ENCODE peak calls at places on chromosomes 16 and 17, in four cellular contexts. One of them, this sample, is unnamed.

GRCh38 chr17:3590231-3590630 is 19.0 kb downstream of the TRPV1 start:
- DNase-seq in HCT116: no peak
- DNase-seq in HepG2: no peak
- DNase-seq in K562: no peak
- DNase-seq in this sample: no peak

GRCh38 chr16:19776147-19776546 is 58.1 kb downstream of the IQCK start:
- DNase-seq in HCT116: no peak
- DNase-seq in HepG2: no peak
- DNase-seq in K562: no peak
- DNase-seq in this sample: no peak

GRCh38 chr16:53695070-53695469 is 8.6 kb downstream of the RPGRIP1L start:
- DNase-seq in HCT116: no peak
- DNase-seq in HepG2: no peak
- DNase-seq in K562: no peak
- DNase-seq in this sample: no peak

GRCh38 chr17:28861393-28862203 is 6.8 kb downstream of the ERAL1 start:
- DNase-seq in HCT116: no peak
- DNase-seq in HepG2: no peak
- DNase-seq in K562: peak
- DNase-seq in this sample: no peak

GRCh38 chr17:77696720-77697460 is 261.6 kb upstream of the TNRC6C start:
- DNase-seq in HCT116: no peak
- DNase-seq in HepG2: no peak
- DNase-seq in K562: no peak
- DNase-seq in this sample: no peak

GRCh38 chr17:4594406-4595349 is 10.3 kb downstream of the SMTNL2 start:
- DNase-seq in HCT116: no peak
- DNase-seq in HepG2: no peak
- DNase-seq in K562: peak
- DNase-seq in this sample: no peak

GRCh38 chr17:12064395-12064794 is 43.7 kb downstream of the MAP2K4 start:
- DNase-seq in HCT116: no peak
- DNase-seq in HepG2: no peak
- DNase-seq in K562: no peak
- DNase-seq in this sample: no peak

GRCh38 chr17:49819651-49820050 is 28.2 kb downstream of the TAC4 start:
- DNase-seq in HCT116: no peak
- DNase-seq in HepG2: no peak
- DNase-seq in K562: no peak
- DNase-seq in this sample: no peak

GRCh38 chr17:82449136-82449882 is 1.2 kb downstream of the CYBC1 start:
- DNase-seq in HCT116: no peak
- DNase-seq in HepG2: no peak
- DNase-seq in K562: no peak
- DNase-seq in this sample: no peak

GRCh38 chr16:48383877-48384304 is 1.3 kb downstream of the SIAH1 start:
- DNase-seq in HCT116: no peak
- DNase-seq in HepG2: peak
- DNase-seq in K562: no peak
- DNase-seq in this sample: no peak

GRCh38 chr17:59513934-59514841 is 51.2 kb upstream of the DHX40 start:
- DNase-seq in HCT116: no peak
- DNase-seq in HepG2: peak
- DNase-seq in K562: no peak
- DNase-seq in this sample: no peak
- TF ChIP-seq SIN3A in HCT116: no peak
- TF ChIP-seq SIN3A in HepG2: no peak
- TF ChIP-seq SIN3A in K562: no peak
- TF ChIP-seq SIN3A in this sample: no peak

GRCh38 chr16:82252582-82252981 is 82.6 kb upstream of the MPHOSPH6 start:
- DNase-seq in HCT116: no peak
- DNase-seq in HepG2: no peak
- DNase-seq in K562: no peak
- DNase-seq in this sample: no peak

GRCh38 chr16:82248677-82249076 is 78.7 kb upstream of the MPHOSPH6 start:
- DNase-seq in HCT116: no peak
- DNase-seq in HepG2: no peak
- DNase-seq in K562: no peak
- DNase-seq in this sample: no peak

GRCh38 chr16:82248257-82248656 is 78.2 kb upstream of the MPHOSPH6 start:
- DNase-seq in HCT116: no peak
- DNase-seq in HepG2: no peak
- DNase-seq in K562: no peak
- DNase-seq in this sample: no peak
- TF ChIP-seq TCF7L2 in HCT116: no peak
- TF ChIP-seq TCF7L2 in HepG2: no peak
- TF ChIP-seq TCF7L2 in K562: no peak
- TF ChIP-seq TCF7L2 in this sample: no peak

GRCh38 chr16:50497592-50497991 is 50.6 kb upstream of the NKD1 start:
- DNase-seq in HCT116: no peak
- DNase-seq in HepG2: peak
- DNase-seq in K562: no peak
- DNase-seq in this sample: no peak
- TF ChIP-seq SIN3A in HCT116: no peak
- TF ChIP-seq SIN3A in HepG2: no peak
- TF ChIP-seq SIN3A in K562: no peak
- TF ChIP-seq SIN3A in this sample: no peak

DNA sequence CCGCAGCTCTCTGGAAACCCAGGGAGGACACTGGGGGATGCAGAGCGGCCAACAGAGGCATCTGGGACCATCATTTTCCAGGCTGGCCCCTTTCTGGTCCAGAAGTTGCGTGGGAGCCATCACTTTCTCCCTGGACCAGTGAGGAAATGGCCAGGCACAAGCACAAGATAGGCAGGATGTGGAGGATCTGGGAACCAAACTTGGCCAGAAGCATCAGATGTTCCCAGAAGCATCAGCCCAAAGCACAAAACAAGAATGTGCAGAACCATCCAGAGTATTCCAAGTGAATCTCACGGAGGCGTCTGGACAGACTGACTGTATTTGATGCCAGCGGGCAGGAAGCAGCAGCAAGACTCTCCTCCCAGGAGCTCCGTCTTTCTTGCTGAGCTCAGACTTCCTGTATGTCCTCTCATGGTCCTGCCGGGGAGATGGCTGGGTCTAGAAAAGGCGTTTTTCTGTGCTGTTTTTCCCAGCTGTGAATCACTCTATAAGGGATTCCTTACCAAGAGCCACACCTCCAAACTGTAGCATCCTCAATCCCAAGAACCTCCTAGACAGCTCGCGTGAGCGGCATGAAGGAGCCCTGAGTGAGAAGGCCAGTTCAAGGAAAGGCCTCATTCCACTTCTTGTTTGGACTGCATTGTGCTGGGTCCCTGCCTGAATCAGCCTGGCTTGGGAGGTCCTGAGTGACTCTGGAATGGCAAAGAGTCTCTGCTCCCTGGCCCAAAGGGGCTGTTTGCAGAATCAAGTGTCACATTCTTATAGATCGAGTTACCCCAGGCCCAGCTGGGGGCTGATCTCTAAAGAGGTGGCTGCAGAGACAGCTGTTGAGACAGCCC is 49.5 kb upstream of the MTSS2 start:
- DNase-seq in HCT116: no peak
- DNase-seq in HepG2: peak
- DNase-seq in K562: no peak
- DNase-seq in this sample: no peak
- TF ChIP-seq TCF7L2 in HCT116: no peak
- TF ChIP-seq TCF7L2 in HepG2: no peak
- TF ChIP-seq TCF7L2 in K562: no peak
- TF ChIP-seq TCF7L2 in this sample: no peak

DNA sequence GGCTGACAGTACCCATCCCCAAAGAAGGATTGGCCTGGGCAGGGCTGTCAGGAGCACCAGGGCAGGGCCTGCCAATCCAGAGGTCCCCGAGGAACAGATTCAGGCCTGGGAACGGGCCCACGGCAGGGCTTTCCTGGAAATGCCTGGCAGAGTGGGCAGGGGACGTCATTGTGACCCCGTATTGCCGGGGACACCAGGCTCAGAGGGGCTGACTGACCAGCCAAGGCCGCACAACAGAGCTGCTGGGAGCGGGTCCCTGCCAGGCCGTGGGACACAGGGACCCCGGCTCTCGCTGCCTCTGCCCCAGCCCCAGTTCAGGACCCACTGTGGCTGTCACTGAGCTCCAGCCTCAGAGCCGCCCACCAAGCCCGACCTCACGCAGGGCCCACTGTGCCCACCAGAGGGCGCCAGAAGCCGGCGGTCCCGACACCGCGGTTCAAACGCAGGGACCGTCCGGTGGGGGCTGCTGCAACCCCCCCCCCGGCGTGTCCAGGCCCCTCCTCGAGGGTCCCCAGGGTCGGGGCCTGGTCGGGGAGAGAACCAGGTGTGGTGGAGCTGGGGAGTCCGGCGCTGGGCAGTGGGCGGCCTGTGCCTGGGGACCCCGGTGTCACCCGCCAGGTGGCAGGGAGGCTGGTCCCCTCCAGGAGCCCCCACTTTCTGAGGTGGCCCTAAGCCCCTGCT is 15.2 kb upstream of the SSTR5 start:
- DNase-seq in HCT116: no peak
- DNase-seq in HepG2: no peak
- DNase-seq in K562: peak
- DNase-seq in this sample: no peak
- TF ChIP-seq SIN3A in HCT116: no peak
- TF ChIP-seq SIN3A in HepG2: no peak
- TF ChIP-seq SIN3A in K562: no peak
- TF ChIP-seq SIN3A in this sample: no peak

DNA sequence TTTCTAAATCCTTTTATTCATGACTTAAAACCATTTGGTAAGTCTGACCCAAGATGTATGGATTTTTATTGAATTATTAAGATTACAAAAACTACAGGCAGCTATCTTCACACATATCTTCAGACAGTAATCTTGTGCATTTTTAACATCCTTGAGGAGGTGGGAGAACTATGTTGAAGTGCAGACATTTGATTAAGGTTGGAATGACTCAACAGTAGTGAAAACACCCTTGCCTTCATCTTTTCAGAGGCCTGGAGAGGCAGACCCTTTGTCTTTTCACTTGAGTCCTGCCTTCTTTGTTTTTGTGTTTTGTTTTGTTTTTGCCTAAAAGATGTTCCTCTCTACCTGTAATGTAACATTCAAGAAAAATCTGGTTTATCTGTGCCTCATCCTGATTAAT is 240.2 kb upstream of the TBX2 start:
- DNase-seq in HCT116: no peak
- DNase-seq in HepG2: no peak
- DNase-seq in K562: no peak
- DNase-seq in this sample: no peak
- TF ChIP-seq TCF7L2 in HCT116: no peak
- TF ChIP-seq TCF7L2 in HepG2: no peak
- TF ChIP-seq TCF7L2 in K562: no peak
- TF ChIP-seq TCF7L2 in this sample: no peak

GRCh38 chr17:48148029-48148759 is 40.6 kb downstream of the SNX11 start:
- DNase-seq in HCT116: no peak
- DNase-seq in HepG2: no peak
- DNase-seq in K562: no peak
- DNase-seq in this sample: no peak
- TF ChIP-seq SIN3A in HCT116: no peak
- TF ChIP-seq SIN3A in HepG2: no peak
- TF ChIP-seq SIN3A in K562: no peak
- TF ChIP-seq SIN3A in this sample: no peak

GRCh38 chr16:85753559-85753958 is 2.7 kb upstream of the C16orf74 start:
- DNase-seq in HCT116: no peak
- DNase-seq in HepG2: no peak
- DNase-seq in K562: no peak
- DNase-seq in this sample: no peak

GRCh38 chr16:85754403-85754802 is 3.5 kb upstream of the C16orf74 start:
- DNase-seq in HCT116: no peak
- DNase-seq in HepG2: no peak
- DNase-seq in K562: no peak
- DNase-seq in this sample: no peak

GRCh38 chr16:85753976-85754375 is 3.1 kb upstream of the C16orf74 start:
- DNase-seq in HCT116: no peak
- DNase-seq in HepG2: no peak
- DNase-seq in K562: no peak
- DNase-seq in this sample: no peak

GRCh38 chr16:85751665-85752501 is 987 bp upstream of the C16orf74 start:
- DNase-seq in HCT116: no peak
- DNase-seq in HepG2: no peak
- DNase-seq in K562: no peak
- DNase-seq in this sample: no peak

DNA sequence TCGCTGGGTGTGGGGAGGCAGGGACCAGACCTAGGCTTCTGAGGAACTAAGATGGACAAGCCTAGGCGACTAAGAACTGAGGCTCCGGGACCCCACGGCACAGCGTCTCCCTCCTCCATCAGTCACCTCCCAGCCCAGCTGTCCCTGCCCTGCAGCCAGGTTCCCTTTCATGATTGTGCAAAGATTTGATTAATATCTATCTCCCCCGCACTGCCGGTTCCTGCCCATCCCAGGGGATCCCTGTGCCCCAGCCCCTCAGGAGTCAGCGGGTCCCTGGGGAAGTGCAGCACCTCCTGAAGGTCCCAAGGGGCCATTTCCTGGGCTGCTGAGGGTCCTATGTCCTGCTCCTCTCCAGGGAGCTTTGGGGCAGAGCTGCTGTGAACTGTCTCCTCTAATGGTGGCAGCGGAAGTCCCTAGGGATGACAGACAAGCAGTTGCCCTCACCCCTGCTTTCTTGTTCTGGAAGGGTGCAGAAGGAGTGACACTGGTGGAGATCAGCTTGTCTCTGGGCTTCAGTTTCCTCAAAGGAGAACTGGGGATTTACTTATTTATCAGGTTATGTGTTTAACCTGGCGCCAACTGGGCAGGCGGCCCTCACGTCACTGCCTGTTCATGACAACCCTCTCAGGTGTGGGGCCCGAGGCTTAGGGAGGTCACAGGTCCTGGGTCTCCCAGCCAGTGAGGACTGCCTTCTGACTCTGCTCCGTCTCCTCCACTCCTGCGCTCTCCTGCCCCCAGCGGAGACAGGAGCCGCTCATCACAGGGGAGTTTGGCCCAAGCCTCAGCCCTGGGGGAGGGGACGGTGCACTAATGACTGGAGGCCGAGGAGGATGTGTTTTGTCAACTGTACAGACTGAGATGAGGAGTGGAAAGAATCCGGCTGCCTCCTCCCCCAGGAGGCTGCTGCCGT is 1.9 kb upstream of the C16orf74 start:
- DNase-seq in HCT116: no peak
- DNase-seq in HepG2: peak
- DNase-seq in K562: peak
- DNase-seq in this sample: no peak
- TF ChIP-seq TCF7L2 in HCT116: no peak
- TF ChIP-seq TCF7L2 in HepG2: no peak
- TF ChIP-seq TCF7L2 in K562: no peak
- TF ChIP-seq TCF7L2 in this sample: no peak

GRCh38 chr17:41403409-41404023 is 6.1 kb upstream of the KRT31 start:
- DNase-seq in HCT116: peak
- DNase-seq in HepG2: no peak
- DNase-seq in K562: no peak
- DNase-seq in this sample: no peak
- TF ChIP-seq SIN3A in HCT116: no peak
- TF ChIP-seq SIN3A in HepG2: no peak
- TF ChIP-seq SIN3A in K562: no peak
- TF ChIP-seq SIN3A in this sample: no peak

GRCh38 chr17:79338589-79338988 is 264.0 kb downstream of the ENGASE start:
- DNase-seq in HCT116: no peak
- DNase-seq in HepG2: no peak
- DNase-seq in K562: no peak
- DNase-seq in this sample: no peak
- TF ChIP-seq TCF7L2 in HCT116: no peak
- TF ChIP-seq TCF7L2 in HepG2: no peak
- TF ChIP-seq TCF7L2 in K562: no peak
- TF ChIP-seq TCF7L2 in this sample: no peak

This sample was measured in Panc1.